ENCODE peak calls at places on chromosomes 1 and 21, in nine cellular contexts. U is fibroblast of lung; M is CD8-positive, alpha-beta T cell; R is mucosa of descending colon; N is stomach; K is aorta; S is body of pancreas; P is thoracic aorta; F is IMR-90. H is an unnamed sample.

GRCh38 chr1:59063501-59063900 is 233.4 kb upstream of the FGGY start:
- DNase-seq in S (no peak), K (no peak), P (no peak), M (no peak), N (no peak), R (no peak), U (no peak), F (no peak), H (no peak)

GRCh38 chr1:182259229-182259872 is 132.2 kb downstream of the GLUL start:
- DNase-seq in P (no peak), R (peak; percentile 54), K (peak; percentile 72), M (peak; percentile 42), S (peak; percentile 34), N (peak; percentile 75), U (peak; percentile 58), F (no peak), H (peak; percentile 27)

GRCh38 chr21:16908087-16908486 is 604.8 kb upstream of the CXADR start:
- DNase-seq in N (no peak), F (no peak), S (no peak), K (no peak), P (peak; percentile 8), U (peak; percentile 80), R (no peak), M (no peak), H (no peak)

GRCh38 chr1:209249785-209250441 is 333.6 kb upstream of the CAMK1G start:
- DNase-seq in R (no peak), F (no peak), N (no peak), S (no peak), K (no peak), U (no peak), P (no peak), M (no peak), H (no peak)

GRCh38 chr1:155871390-155871789 is 12.0 kb downstream of the SYT11 start:
- DNase-seq in S (peak; percentile 38), F (peak; percentile 31), M (no peak), K (peak; percentile 67), P (no peak), U (peak; percentile 33), N (peak; percentile 28), R (peak; percentile 14), H (no peak)

GRCh38 chr1:203025721-203026665 is at the start of gene PPFIA4:
- DNase-seq in S (peak; percentile 89), U (peak; percentile 70), R (peak; percentile 87), F (peak; percentile 75), P (peak; percentile 44), K (peak; percentile 90), M (peak; percentile 77), N (peak; percentile 89), H (peak; percentile 79)

GRCh38 chr1:214552174-214552608 is 789 bp upstream of the PTPN14 start:
- DNase-seq in S (peak; percentile 72), P (peak; percentile 27), K (peak; percentile 76), M (no peak), R (peak; percentile 75), F (peak; percentile 64), N (peak; percentile 79), U (peak; percentile 82), H (peak; percentile 72)

GRCh38 chr1:232143315-232143886 is 486.5 kb downstream of the SIPA1L2 start:
- DNase-seq in R (no peak), P (no peak), M (no peak), K (no peak), S (no peak), U (peak; percentile 22), F (no peak), N (no peak), H (no peak)

GRCh38 chr21:31520506-31521163 is 138.9 kb upstream of the SOD1 start:
- DNase-seq in U (peak; percentile 79), P (no peak), M (no peak), N (no peak), F (peak; percentile 19), R (no peak), S (no peak), K (no peak), H (no peak)

DNA sequence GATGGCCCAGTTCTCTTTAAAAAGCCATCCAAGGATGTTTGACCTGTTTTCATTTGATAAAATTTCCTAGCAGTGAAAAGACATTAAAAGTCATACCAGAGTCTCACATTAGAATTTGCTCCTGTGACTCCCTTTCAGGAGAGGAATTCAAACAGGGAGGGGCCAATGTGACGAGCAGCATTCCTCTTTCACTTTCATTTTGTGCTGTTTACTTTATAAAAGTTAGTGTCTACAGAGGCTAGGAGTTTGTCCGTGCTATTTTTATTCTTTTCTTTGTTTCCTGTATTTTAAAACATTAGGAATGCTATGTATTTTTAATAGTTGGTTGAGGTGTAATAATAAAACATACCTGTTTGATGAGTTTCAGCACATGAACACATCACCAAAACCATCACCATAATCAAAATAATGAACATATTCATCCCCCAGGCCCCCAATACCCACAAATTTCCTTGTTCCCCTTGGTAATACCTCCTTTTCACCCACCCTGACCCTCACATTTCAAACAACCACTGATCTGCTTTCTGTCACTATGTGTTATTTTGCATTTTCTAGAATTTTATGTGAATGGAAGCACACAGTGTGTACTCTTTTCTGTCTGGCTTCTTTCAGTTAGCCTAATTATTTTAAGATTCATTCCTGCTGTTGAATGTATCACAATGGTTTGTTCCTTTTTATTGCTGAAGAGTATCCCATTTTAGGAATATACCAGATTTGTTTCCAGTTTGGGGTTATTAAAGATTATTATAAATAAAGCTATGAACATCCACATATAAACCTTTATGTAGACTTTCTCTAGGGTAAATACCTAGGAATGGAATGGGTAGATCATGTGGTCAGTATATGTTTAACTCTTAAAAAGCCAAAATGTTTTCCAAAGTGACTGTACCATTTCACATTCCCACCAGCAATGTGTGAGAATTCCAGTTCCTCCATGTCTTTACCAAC is 129.5 kb downstream of the TENT5C start:
- DNase-seq in F (peak; percentile 61), N (peak; percentile 43), P (no peak), S (no peak), U (peak; percentile 60), K (no peak), M (no peak), R (peak; percentile 66), H (peak; percentile 80)
- H3K4me3 ChIP-seq in F (peak overlapping the region; percentile 8), N (peak overlapping the region; percentile 4), P (peak overlapping the region; percentile 67), S (no peak overlapping the region), U (peak overlapping the region; percentile 16), K (peak overlapping the region; percentile 79), M (peak overlapping the region; percentile 22), R (no peak overlapping the region), H (no peak overlapping the region)

DNA sequence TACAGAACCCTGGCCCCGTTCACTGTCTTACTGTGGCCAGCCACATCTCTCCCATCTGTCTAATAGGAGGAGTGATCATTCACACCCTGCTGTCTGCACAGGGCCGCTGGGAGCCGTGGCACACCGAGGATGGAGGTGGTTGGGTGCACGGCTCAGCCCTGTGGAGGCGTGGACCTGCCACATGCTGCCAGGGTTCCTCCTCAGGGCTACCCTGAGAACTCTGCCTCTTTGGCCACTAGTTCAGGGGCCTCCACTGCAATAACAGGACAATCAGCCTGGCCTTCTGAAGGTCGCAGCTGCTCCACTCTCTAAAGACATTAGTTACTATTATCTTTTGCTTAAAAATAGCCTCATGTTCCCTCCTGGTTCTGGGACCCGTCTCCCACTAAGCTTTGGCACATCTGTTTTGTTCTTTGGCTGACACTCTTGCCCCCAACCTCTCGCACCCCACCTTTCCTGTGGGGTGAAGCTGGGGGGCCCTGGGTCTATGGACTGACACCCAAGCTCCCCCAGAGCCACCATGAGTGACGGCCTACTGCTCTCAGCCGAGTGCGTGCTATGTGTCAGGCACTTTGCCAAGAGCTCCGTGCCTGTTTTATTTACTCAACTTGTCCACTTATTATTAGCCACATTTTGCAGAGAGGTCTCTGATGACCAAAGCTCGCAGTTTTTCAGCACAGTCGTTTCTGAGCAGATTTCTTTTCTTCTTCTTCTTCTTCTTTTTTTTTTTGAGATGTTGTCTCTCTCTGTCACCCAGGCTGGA is 66.3 kb downstream of the ARHGEF10L start:
- DNase-seq in S (peak; percentile 57), P (peak; percentile 49), M (no peak), K (peak; percentile 79), F (peak; percentile 38), N (peak; percentile 76), U (no peak), R (peak; percentile 50), H (no peak)
- H3K4me1 ChIP-seq in S (peaks cover 18% of the 10 kb centered on the region), P (peaks cover 16% of the 10 kb centered on the region), M (no peaks in the 10 kb centered on the region), K (no peaks in the 10 kb centered on the region), F (peaks cover 2% of the 10 kb centered on the region), N (peaks cover 19% of the 10 kb centered on the region), U (peaks cover 2% of the 10 kb centered on the region), R (peaks cover 13% of the 10 kb centered on the region), H (no peaks in the 10 kb centered on the region)

GRCh38 chr1:119778359-119778758 is 9.7 kb upstream of the HMGCS2 start:
- DNase-seq in N (no peak), S (no peak), R (no peak), K (no peak), F (no peak), M (no peak), U (no peak), P (no peak), H (no peak)
- H3K4me3 ChIP-seq in N (no peak overlapping the region), S (no peak overlapping the region), R (no peak overlapping the region), K (no peak overlapping the region), F (no peak overlapping the region), M (no peak overlapping the region), U (no peak overlapping the region), P (no peak overlapping the region), H (no peak overlapping the region)

GRCh38 chr1:70499695-70500094 is 88.6 kb downstream of the CTH start:
- DNase-seq in R (no peak), F (no peak), K (no peak), U (no peak), P (no peak), M (no peak), N (no peak), S (no peak), H (no peak)
- H3K4me1 ChIP-seq in R (peaks cover 14% of the 10 kb centered on the region), F (no peaks in the 10 kb centered on the region), K (no peaks in the 10 kb centered on the region), U (peaks cover 2% of the 10 kb centered on the region), P (no peaks in the 10 kb centered on the region), M (no peaks in the 10 kb centered on the region), N (no peaks in the 10 kb centered on the region), S (peaks cover 13% of the 10 kb centered on the region), H (no peaks in the 10 kb centered on the region)

GRCh38 chr1:86445919-86446318 is 21.9 kb downstream of the CLCA2 start:
- DNase-seq in U (no peak), S (no peak), R (no peak), M (no peak), P (no peak), K (no peak), F (no peak), N (no peak), H (no peak)

GRCh38 chr1:86449103-86449502 is 19.6 kb upstream of the CLCA1 start:
- DNase-seq in R (no peak), K (no peak), S (no peak), P (no peak), N (no peak), F (no peak), U (no peak), M (no peak), H (no peak)

GRCh38 chr1:86450847-86451246 is 17.9 kb upstream of the CLCA1 start:
- DNase-seq in F (no peak), R (no peak), K (no peak), N (no peak), S (no peak), U (no peak), P (no peak), M (no peak), H (no peak)

GRCh38 chr1:86448670-86449069 is 20.1 kb upstream of the CLCA1 start:
- DNase-seq in R (no peak), F (no peak), K (no peak), U (no peak), S (no peak), M (no peak), P (no peak), N (no peak), H (no peak)

GRCh38 chr1:86447198-86447790 is 21.4 kb upstream of the CLCA1 start:
- DNase-seq in R (no peak), M (no peak), N (no peak), F (no peak), S (no peak), U (no peak), P (no peak), K (no peak), H (no peak)
- H3K4me3 ChIP-seq in R (no peak overlapping the region), M (no peak overlapping the region), N (no peak overlapping the region), F (no peak overlapping the region), S (no peak overlapping the region), U (no peak overlapping the region), P (no peak overlapping the region), K (no peak overlapping the region), H (no peak overlapping the region)

H was measured in small intestine.